ENCODE peak calls at places on chromosomes 12 and 14, in six cellular contexts. Z is GM12878, N is GM12891, A is HepG2, Q is H1, M is K562. Y is an unnamed sample.

GRCh38 chr12:108515916-108516315 is 839 bp downstream of the FICD start:
- DNase-seq in Z (no peak), N (no peak), A (peak), Q (no peak), M (no peak), Y (no peak)

GRCh38 chr14:49992036-49992435 is 99.2 kb downstream of the ARF6 start:
- DNase-seq in Z (no peak), N (no peak), A (no peak), Q (no peak), M (no peak), Y (no peak)

GRCh38 chr14:78253986-78254385 is 83.8 kb downstream of the NRXN3 start:
- DNase-seq in Z (no peak), N (no peak), A (no peak), Q (no peak), M (no peak), Y (no peak)

GRCh38 chr14:71400821-71401447 is 493.7 kb downstream of the PCNX1 start:
- DNase-seq in Z (peak), N (no peak), A (no peak), Q (no peak), M (no peak), Y (no peak)

GRCh38 chr14:35390577-35391387 is 13.8 kb downstream of the NFKBIA start:
- DNase-seq in Z (no peak), N (no peak), A (no peak), Q (no peak), M (peak), Y (no peak)

GRCh38 chr12:62260733-62261683 is 804 bp downstream of the USP15 start:
- DNase-seq in Z (peak), N (peak), A (peak), Q (no peak), M (peak), Y (no peak)

GRCh38 chr14:36940476-36940875 is 231.9 kb downstream of the SLC25A21 start:
- DNase-seq in Z (no peak), N (no peak), A (no peak), Q (no peak), M (no peak), Y (no peak)

GRCh38 chr12:50925342-50925651 is 27.0 kb upstream of the HIGD1C start:
- DNase-seq in Z (no peak), N (no peak), A (no peak), Q (no peak), M (no peak), Y (no peak)

GRCh38 chr14:24975393-24975792 is 74.6 kb downstream of the STXBP6 start:
- DNase-seq in Z (no peak), N (no peak), A (no peak), Q (no peak), M (no peak), Y (no peak)

GRCh38 chr14:32711103-32711680 is 227.5 kb upstream of the NPAS3 start:
- DNase-seq in Z (no peak), N (no peak), A (peak), Q (no peak), M (peak), Y (no peak)

GRCh38 chr12:92654929-92655328 is 47.9 kb upstream of the PLEKHG7 start:
- DNase-seq in Z (no peak), N (no peak), A (no peak), Q (no peak), M (no peak), Y (no peak)

GRCh38 chr12:6338955-6339761 is 2.7 kb downstream of the TNFRSF1A start:
- DNase-seq in Z (no peak), N (no peak), A (no peak), Q (no peak), M (no peak), Y (no peak)

GRCh38 chr14:29215853-29216252 is 449.3 kb downstream of the FOXG1 start:
- DNase-seq in Z (no peak), N (no peak), A (no peak), Q (no peak), M (no peak), Y (no peak)

GRCh38 chr14:59186316-59186715 is 2.2 kb upstream of the DAAM1 start:
- DNase-seq in Z (no peak), N (no peak), A (no peak), Q (no peak), M (no peak), Y (no peak)

GRCh38 chr14:91067186-91067585 is 6.7 kb upstream of the RPS6KA5 start:
- DNase-seq in Z (no peak), N (no peak), A (no peak), Q (no peak), M (no peak), Y (no peak)

GRCh38 chr14:73102806-73103497 is 33.4 kb upstream of the PSEN1 start:
- DNase-seq in Z (no peak), N (no peak), A (no peak), Q (no peak), M (no peak), Y (no peak)

GRCh38 chr12:47225356-47225755 is 145.6 kb upstream of the AMIGO2 start:
- DNase-seq in Z (no peak), N (no peak), A (no peak), Q (no peak), M (no peak), Y (no peak)

GRCh38 chr12:110503432-110503831 is 1.3 kb downstream of the RAD9B start:
- DNase-seq in Z (no peak), N (no peak), A (no peak), Q (no peak), M (no peak), Y (no peak)

GRCh38 chr12:48350249-48351021 is at the start of gene ZNF641:
- DNase-seq in Z (no peak), N (peak), A (peak), Q (no peak), M (peak), Y (peak)

GRCh38 chr12:95790912-95791849 is 617 bp upstream of the NTN4 start:
- DNase-seq in Z (no peak), N (peak), A (no peak), Q (no peak), M (no peak), Y (peak)

GRCh38 chr14:20469890-20470858 is 968 bp downstream of the PNP start:
- DNase-seq in Z (no peak), N (peak), A (peak), Q (no peak), M (peak), Y (no peak)

GRCh38 chr14:24481622-24482324 is 26.3 kb downstream of the CMA1 start:
- DNase-seq in Z (peak), N (peak), A (peak), Q (peak), M (peak), Y (peak)

GRCh38 chr14:76729195-76729594 is 32.1 kb upstream of the VASH1 start:
- DNase-seq in Z (no peak), N (no peak), A (no peak), Q (no peak), M (no peak), Y (no peak)

GRCh38 chr12:82896979-82897378 is 210.3 kb downstream of the TMTC2 start:
- DNase-seq in Z (no peak), N (no peak), A (no peak), Q (no peak), M (no peak), Y (no peak)

GRCh38 chr12:27436768-27437167 is 9.8 kb upstream of the SMCO2 start:
- DNase-seq in Z (no peak), N (no peak), A (no peak), Q (no peak), M (no peak), Y (no peak)

GRCh38 chr14:23056956-23057756 is at the start of gene CDH24:
- DNase-seq in Z (no peak), N (peak), A (no peak), Q (no peak), M (peak), Y (peak)

GRCh38 chr14:91128699-91129098 is 14.8 kb downstream of the DGLUCY start:
- DNase-seq in Z (no peak), N (no peak), A (no peak), Q (no peak), M (no peak), Y (no peak)

GRCh38 chr14:50560929-50561280 is 960 bp downstream of the ATL1 start:
- DNase-seq in Z (no peak), N (peak), A (no peak), Q (no peak), M (peak), Y (peak)

GRCh38 chr14:20167091-20167490 is 23.6 kb upstream of the OR11G2 start:
- DNase-seq in Z (no peak), N (no peak), A (no peak), Q (no peak), M (no peak), Y (no peak)

GRCh38 chr14:74501135-74501614 is 7.6 kb downstream of the ISCA2 start:
- DNase-seq in Z (no peak), N (no peak), A (peak), Q (peak), M (peak), Y (no peak)

DNA sequence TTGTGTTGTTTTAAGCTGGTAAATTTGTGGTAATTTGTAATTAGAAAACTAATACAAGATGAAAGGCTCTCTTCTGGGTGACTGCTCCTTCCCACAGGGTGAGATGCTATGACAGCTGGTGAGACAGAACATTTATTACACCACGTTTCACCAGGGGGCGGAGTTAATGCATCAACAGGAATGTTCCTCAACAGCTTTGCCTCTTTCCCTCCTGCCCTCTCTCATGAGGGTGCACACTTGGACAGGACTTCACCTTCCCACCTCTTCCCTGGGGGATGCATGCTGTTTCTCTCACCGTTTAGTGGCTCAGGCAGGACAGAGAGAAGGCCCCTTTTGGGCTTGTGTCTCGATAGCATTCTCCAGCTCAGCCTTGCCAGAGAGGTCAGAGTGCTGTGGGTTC is 13.4 kb upstream of the PPP1R1A start:
- DNase-seq in Z (no peak), N (no peak), A (no peak), Q (no peak), M (no peak), Y (no peak)
- TF ChIP-seq TAF1 in Z (no peak), N (no peak), A (no peak), Q (no peak), M (no peak), Y (no peak)

GRCh38 chr14:46480817-46481216 is 170.8 kb downstream of the RPL10L start:
- DNase-seq in Z (no peak), N (no peak), A (no peak), Q (no peak), M (no peak), Y (no peak)
- TF ChIP-seq POLR2A in Z (no peak), N (no peak), A (no peak), Q (no peak), M (no peak), Y (no peak)

GRCh38 chr14:67240168-67240932 is 885 bp upstream of the PALS1 start:
- DNase-seq in Z (no peak), N (no peak), A (peak), Q (no peak), M (no peak), Y (no peak)
- TF ChIP-seq TAF1 in Z (no peak), N (no peak), A (no peak), Q (no peak), M (no peak), Y (no peak)

GRCh38 chr12:120579179-120579578 is 2.0 kb downstream of the POP5 start:
- DNase-seq in Z (no peak), N (no peak), A (no peak), Q (no peak), M (peak), Y (no peak)

GRCh38 chr12:120584343-120585149 is 3.3 kb upstream of the POP5 start:
- DNase-seq in Z (no peak), N (peak), A (no peak), Q (no peak), M (peak), Y (peak)

GRCh38 chr12:120581998-120582397 is 796 bp upstream of the POP5 start:
- DNase-seq in Z (no peak), N (no peak), A (no peak), Q (no peak), M (no peak), Y (no peak)

GRCh38 chr12:120583478-120584030 is 2.4 kb upstream of the POP5 start:
- DNase-seq in Z (no peak), N (peak), A (peak), Q (peak), M (peak), Y (peak)

GRCh38 chr12:120580787-120581723 is at the start of gene POP5:
- DNase-seq in Z (peak), N (peak), A (peak), Q (peak), M (peak), Y (peak)
- TF ChIP-seq POLR2A in Z (peak), N (peak), A (peak), Q (peak), M (peak), Y (peak)

DNA sequence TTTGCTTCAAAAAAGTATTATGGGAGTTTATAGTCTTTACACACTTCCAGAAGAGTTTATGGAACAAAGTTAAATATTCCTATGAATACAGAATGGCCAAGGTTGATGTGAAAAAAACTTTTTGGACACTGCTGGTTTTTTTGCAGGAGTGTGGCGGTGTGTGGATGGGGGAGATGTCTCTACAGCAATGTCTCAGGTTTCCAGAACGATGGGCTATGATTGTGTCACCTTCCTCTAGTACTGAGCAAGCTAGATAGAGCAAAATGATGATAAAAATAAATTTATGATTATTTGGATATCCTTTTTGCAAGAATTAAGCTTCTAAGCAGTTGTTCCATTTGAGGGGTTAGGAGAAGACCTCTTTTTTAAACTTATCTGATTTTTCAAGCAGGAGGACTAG is 37.9 kb downstream of the FBXO34 start:
- DNase-seq in Z (no peak), N (no peak), A (no peak), Q (no peak), M (no peak), Y (no peak)
- TF ChIP-seq TAF1 in Z (no peak), N (no peak), A (no peak), Q (no peak), M (no peak), Y (no peak)